ENCODE peak calls at places on chromosomes 6 and 20, in seven cellular contexts. One of them, this sample, is unnamed.

GRCh38 chr6:148251286-148251685 is 91.4 kb upstream of the SASH1 start:
- DNase-seq in AG04450: peak
- DNase-seq in astrocyte of the cerebellum: peak
- DNase-seq in ovary: no peak
- DNase-seq in A549: peak
- DNase-seq in endodermal cell: no peak
- DNase-seq in HepG2: peak
- DNase-seq in this sample: no peak

GRCh38 chr6:56046576-56046975 is 171.2 kb upstream of the BMP5 start:
- DNase-seq in AG04450: no peak
- DNase-seq in astrocyte of the cerebellum: peak
- DNase-seq in ovary: no peak
- DNase-seq in A549: no peak
- DNase-seq in endodermal cell: no peak
- DNase-seq in HepG2: no peak
- DNase-seq in this sample: no peak

GRCh38 chr6:90463874-90464273 is 123.0 kb downstream of the MAP3K7 start:
- DNase-seq in AG04450: no peak
- DNase-seq in astrocyte of the cerebellum: no peak
- DNase-seq in ovary: no peak
- DNase-seq in A549: no peak
- DNase-seq in endodermal cell: no peak
- DNase-seq in HepG2: no peak
- DNase-seq in this sample: no peak

GRCh38 chr20:22232923-22233322 is 351.4 kb downstream of the FOXA2 start:
- DNase-seq in AG04450: no peak
- DNase-seq in astrocyte of the cerebellum: no peak
- DNase-seq in ovary: no peak
- DNase-seq in A549: no peak
- DNase-seq in endodermal cell: no peak
- DNase-seq in HepG2: no peak
- DNase-seq in this sample: no peak

GRCh38 chr20:21251278-21251677 is 51.9 kb upstream of the XRN2 start:
- DNase-seq in AG04450: no peak
- DNase-seq in astrocyte of the cerebellum: no peak
- DNase-seq in ovary: no peak
- DNase-seq in A549: no peak
- DNase-seq in endodermal cell: no peak
- DNase-seq in HepG2: no peak
- DNase-seq in this sample: no peak

GRCh38 chr6:38346291-38347079 is 293.2 kb downstream of the BTBD9 start:
- DNase-seq in AG04450: peak
- DNase-seq in astrocyte of the cerebellum: peak
- DNase-seq in ovary: no peak
- DNase-seq in A549: no peak
- DNase-seq in endodermal cell: peak
- DNase-seq in HepG2: no peak
- DNase-seq in this sample: peak

GRCh38 chr20:21465799-21466198 is 48.1 kb downstream of the NKX2-2 start:
- DNase-seq in AG04450: no peak
- DNase-seq in astrocyte of the cerebellum: no peak
- DNase-seq in ovary: no peak
- DNase-seq in A549: no peak
- DNase-seq in endodermal cell: no peak
- DNase-seq in HepG2: no peak
- DNase-seq in this sample: no peak

GRCh38 chr6:157479464-157480303 is 98.7 kb downstream of the ZDHHC14 start:
- DNase-seq in AG04450: no peak
- DNase-seq in astrocyte of the cerebellum: no peak
- DNase-seq in ovary: no peak
- DNase-seq in A549: no peak
- DNase-seq in endodermal cell: no peak
- DNase-seq in HepG2: no peak
- DNase-seq in this sample: no peak

GRCh38 chr20:33162753-33163152 is 5.2 kb upstream of the BPIFA2 start:
- DNase-seq in AG04450: no peak
- DNase-seq in astrocyte of the cerebellum: no peak
- DNase-seq in ovary: no peak
- DNase-seq in A549: no peak
- DNase-seq in endodermal cell: peak
- DNase-seq in HepG2: no peak
- DNase-seq in this sample: no peak

GRCh38 chr20:17622086-17622850 is 52.4 kb downstream of the DSTN start:
- DNase-seq in AG04450: no peak
- DNase-seq in astrocyte of the cerebellum: no peak
- DNase-seq in ovary: peak
- DNase-seq in A549: no peak
- DNase-seq in endodermal cell: no peak
- DNase-seq in HepG2: no peak
- DNase-seq in this sample: no peak

GRCh38 chr6:118012944-118013343 is 105.9 kb downstream of the SLC35F1 start:
- DNase-seq in AG04450: no peak
- DNase-seq in astrocyte of the cerebellum: no peak
- DNase-seq in ovary: no peak
- DNase-seq in A549: no peak
- DNase-seq in endodermal cell: no peak
- DNase-seq in HepG2: peak
- DNase-seq in this sample: no peak

GRCh38 chr20:64212750-64213149 is 42.8 kb upstream of the PCMTD2 start:
- DNase-seq in AG04450: no peak
- DNase-seq in astrocyte of the cerebellum: no peak
- DNase-seq in ovary: peak
- DNase-seq in A549: no peak
- DNase-seq in endodermal cell: no peak
- DNase-seq in HepG2: no peak
- DNase-seq in this sample: no peak

GRCh38 chr6:10695086-10695657 is 400 bp downstream of the PAK1IP1 start:
- DNase-seq in AG04450: no peak
- DNase-seq in astrocyte of the cerebellum: no peak
- DNase-seq in ovary: no peak
- DNase-seq in A549: no peak
- DNase-seq in endodermal cell: no peak
- DNase-seq in HepG2: no peak
- DNase-seq in this sample: no peak

GRCh38 chr20:62162765-62163484 is 19.4 kb downstream of the SS18L1 start:
- DNase-seq in AG04450: no peak
- DNase-seq in astrocyte of the cerebellum: no peak
- DNase-seq in ovary: no peak
- DNase-seq in A549: no peak
- DNase-seq in endodermal cell: no peak
- DNase-seq in HepG2: no peak
- DNase-seq in this sample: no peak

GRCh38 chr6:79466222-79466834 is 70.9 kb downstream of the LCA5 start:
- DNase-seq in AG04450: no peak
- DNase-seq in astrocyte of the cerebellum: peak
- DNase-seq in ovary: no peak
- DNase-seq in A549: no peak
- DNase-seq in endodermal cell: no peak
- DNase-seq in HepG2: no peak
- DNase-seq in this sample: no peak

GRCh38 chr6:816510-817084 is 123.7 kb upstream of the EXOC2 start:
- DNase-seq in AG04450: no peak
- DNase-seq in astrocyte of the cerebellum: no peak
- DNase-seq in ovary: no peak
- DNase-seq in A549: no peak
- DNase-seq in endodermal cell: no peak
- DNase-seq in HepG2: peak
- DNase-seq in this sample: no peak

GRCh38 chr6:12911387-12911960 is 194.9 kb downstream of the PHACTR1 start:
- DNase-seq in AG04450: no peak
- DNase-seq in astrocyte of the cerebellum: peak
- DNase-seq in ovary: no peak
- DNase-seq in A549: peak
- DNase-seq in endodermal cell: no peak
- DNase-seq in HepG2: peak
- DNase-seq in this sample: no peak

GRCh38 chr6:116371384-116372209 is 850 bp downstream of the DSE start:
- DNase-seq in AG04450: peak
- DNase-seq in astrocyte of the cerebellum: peak
- DNase-seq in ovary: peak
- DNase-seq in A549: peak
- DNase-seq in endodermal cell: peak
- DNase-seq in HepG2: no peak
- DNase-seq in this sample: no peak

GRCh38 chr20:43789593-43789992 is 62.8 kb upstream of the GTSF1L start:
- DNase-seq in AG04450: no peak
- DNase-seq in astrocyte of the cerebellum: no peak
- DNase-seq in ovary: no peak
- DNase-seq in A549: no peak
- DNase-seq in endodermal cell: no peak
- DNase-seq in HepG2: no peak
- DNase-seq in this sample: no peak

GRCh38 chr6:44342052-44342451 is 398 bp upstream of the SPATS1 start:
- DNase-seq in AG04450: no peak
- DNase-seq in astrocyte of the cerebellum: no peak
- DNase-seq in ovary: peak
- DNase-seq in A549: no peak
- DNase-seq in endodermal cell: no peak
- DNase-seq in HepG2: no peak
- DNase-seq in this sample: no peak

GRCh38 chr6:85111481-85112001 is 338.3 kb upstream of the NT5E start:
- DNase-seq in AG04450: no peak
- DNase-seq in astrocyte of the cerebellum: peak
- DNase-seq in ovary: no peak
- DNase-seq in A549: no peak
- DNase-seq in endodermal cell: no peak
- DNase-seq in HepG2: no peak
- DNase-seq in this sample: no peak

GRCh38 chr6:44977406-44977740 is 350.8 kb upstream of the RUNX2 start:
- DNase-seq in AG04450: no peak
- DNase-seq in astrocyte of the cerebellum: no peak
- DNase-seq in ovary: no peak
- DNase-seq in A549: no peak
- DNase-seq in endodermal cell: no peak
- DNase-seq in HepG2: no peak
- DNase-seq in this sample: no peak

GRCh38 chr20:53865905-53866786 is 204.2 kb downstream of the BCAS1 start:
- DNase-seq in AG04450: peak
- DNase-seq in astrocyte of the cerebellum: no peak
- DNase-seq in ovary: peak
- DNase-seq in A549: peak
- DNase-seq in endodermal cell: peak
- DNase-seq in HepG2: peak
- DNase-seq in this sample: no peak

GRCh38 chr6:143744593-143745151 is 66.9 kb downstream of the PHACTR2 start:
- DNase-seq in AG04450: no peak
- DNase-seq in astrocyte of the cerebellum: no peak
- DNase-seq in ovary: no peak
- DNase-seq in A549: peak
- DNase-seq in endodermal cell: peak
- DNase-seq in HepG2: peak
- DNase-seq in this sample: no peak

GRCh38 chr6:119647309-119647708 is 297.7 kb upstream of the MAN1A1 start:
- DNase-seq in AG04450: no peak
- DNase-seq in astrocyte of the cerebellum: peak
- DNase-seq in ovary: no peak
- DNase-seq in A549: no peak
- DNase-seq in endodermal cell: no peak
- DNase-seq in HepG2: no peak
- DNase-seq in this sample: no peak

GRCh38 chr6:33192671-33193602 is 670 bp upstream of the COL11A2 start:
- DNase-seq in AG04450: no peak
- DNase-seq in astrocyte of the cerebellum: no peak
- DNase-seq in ovary: peak
- DNase-seq in A549: no peak
- DNase-seq in endodermal cell: peak
- DNase-seq in HepG2: no peak
- DNase-seq in this sample: no peak
- H3K4me3 ChIP-seq in AG04450: peak
- H3K4me3 ChIP-seq in astrocyte of the cerebellum: peak
- H3K4me3 ChIP-seq in ovary: peak
- H3K4me3 ChIP-seq in A549: no peak
- H3K4me3 ChIP-seq in endodermal cell: peak
- H3K4me3 ChIP-seq in HepG2: no peak
- H3K4me3 ChIP-seq in this sample: peak

GRCh38 chr6:107715523-107716321 is 108.4 kb downstream of the SCML4 start:
- DNase-seq in AG04450: no peak
- DNase-seq in astrocyte of the cerebellum: no peak
- DNase-seq in ovary: no peak
- DNase-seq in A549: no peak
- DNase-seq in endodermal cell: peak
- DNase-seq in HepG2: no peak
- DNase-seq in this sample: no peak

GRCh38 chr6:107717781-107718180 is 106.3 kb downstream of the SCML4 start:
- DNase-seq in AG04450: no peak
- DNase-seq in astrocyte of the cerebellum: no peak
- DNase-seq in ovary: no peak
- DNase-seq in A549: no peak
- DNase-seq in endodermal cell: peak
- DNase-seq in HepG2: no peak
- DNase-seq in this sample: no peak

GRCh38 chr6:107719160-107719559 is 105.0 kb downstream of the SCML4 start:
- DNase-seq in AG04450: no peak
- DNase-seq in astrocyte of the cerebellum: no peak
- DNase-seq in ovary: no peak
- DNase-seq in A549: no peak
- DNase-seq in endodermal cell: peak
- DNase-seq in HepG2: no peak
- DNase-seq in this sample: no peak

GRCh38 chr6:107718341-107718740 is 105.8 kb downstream of the SCML4 start:
- DNase-seq in AG04450: no peak
- DNase-seq in astrocyte of the cerebellum: no peak
- DNase-seq in ovary: no peak
- DNase-seq in A549: no peak
- DNase-seq in endodermal cell: peak
- DNase-seq in HepG2: no peak
- DNase-seq in this sample: no peak

GRCh38 chr6:107716688-107717089 is 107.4 kb downstream of the SCML4 start:
- DNase-seq in AG04450: no peak
- DNase-seq in astrocyte of the cerebellum: no peak
- DNase-seq in ovary: no peak
- DNase-seq in A549: peak
- DNase-seq in endodermal cell: peak
- DNase-seq in HepG2: no peak
- DNase-seq in this sample: no peak
- H3K4me3 ChIP-seq in AG04450: no peak
- H3K4me3 ChIP-seq in astrocyte of the cerebellum: no peak
- H3K4me3 ChIP-seq in ovary: no peak
- H3K4me3 ChIP-seq in A549: no peak
- H3K4me3 ChIP-seq in endodermal cell: no peak
- H3K4me3 ChIP-seq in HepG2: no peak
- H3K4me3 ChIP-seq in this sample: no peak

GRCh38 chr6:167279766-167280440 is 11.2 kb upstream of the UNC93A start:
- DNase-seq in AG04450: no peak
- DNase-seq in astrocyte of the cerebellum: no peak
- DNase-seq in ovary: no peak
- DNase-seq in A549: no peak
- DNase-seq in endodermal cell: peak
- DNase-seq in HepG2: no peak
- DNase-seq in this sample: no peak
- H3K4me3 ChIP-seq in AG04450: no peak
- H3K4me3 ChIP-seq in astrocyte of the cerebellum: no peak
- H3K4me3 ChIP-seq in ovary: no peak
- H3K4me3 ChIP-seq in A549: no peak
- H3K4me3 ChIP-seq in endodermal cell: no peak
- H3K4me3 ChIP-seq in HepG2: no peak
- H3K4me3 ChIP-seq in this sample: no peak

DNA sequence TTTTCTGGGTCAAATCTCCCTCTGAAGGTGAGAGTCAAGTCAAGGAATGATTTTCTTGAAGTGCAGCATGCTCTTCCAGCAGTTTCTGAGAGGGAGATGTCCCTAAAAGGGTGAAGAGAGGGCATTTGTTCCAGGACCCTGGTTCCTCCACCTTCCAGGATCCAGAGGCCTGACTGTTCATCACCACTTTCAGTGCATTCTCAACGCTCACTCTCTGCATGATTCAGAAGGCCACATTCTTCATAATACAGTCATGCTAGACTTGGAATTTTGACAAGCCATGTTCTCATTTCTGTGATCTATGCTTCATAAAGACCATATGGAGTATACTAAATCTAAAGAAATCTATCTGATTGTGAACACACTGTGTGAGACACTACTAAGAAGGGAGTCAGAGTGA is 85.1 kb downstream of the PDE7B start:
- DNase-seq in AG04450: peak
- DNase-seq in astrocyte of the cerebellum: peak
- DNase-seq in ovary: no peak
- DNase-seq in A549: peak
- DNase-seq in endodermal cell: no peak
- DNase-seq in HepG2: no peak
- DNase-seq in this sample: peak
- H3K4me3 ChIP-seq in AG04450: no peak
- H3K4me3 ChIP-seq in astrocyte of the cerebellum: no peak
- H3K4me3 ChIP-seq in ovary: no peak
- H3K4me3 ChIP-seq in A549: no peak
- H3K4me3 ChIP-seq in endodermal cell: no peak
- H3K4me3 ChIP-seq in HepG2: no peak
- H3K4me3 ChIP-seq in this sample: no peak

This sample was measured in epithelial cell of proximal tubule.